ENCODE peak calls at places on chromosomes 4 and X, in five cellular contexts. Q, X, A, S and H are unnamed samples.

GRCh38 chr4:17206829-17207773 is 304.8 kb downstream of the QDPR start:
- DNase-seq in S (no peak), X (no peak), Q (no peak), A (no peak), H (no peak)

GRCh38 chr4:6854098-6854744 is 55.4 kb upstream of the TBC1D14 start:
- DNase-seq in A (no peak), X (no peak), S (no peak), Q (no peak), H (no peak)

GRCh38 chrX:68599256-68600152 is 48.0 kb upstream of the STARD8 start:
- DNase-seq in A (no peak), S (no peak), Q (no peak), X (no peak), H (peak)

GRCh38 chr4:186854256-186854655 is 130.6 kb upstream of the FAT1 start:
- DNase-seq in X (no peak), Q (no peak), A (no peak), S (no peak), H (no peak)

GRCh38 chrX:7076245-7076661 is 71.3 kb upstream of the STS start:
- DNase-seq in S (no peak), X (no peak), Q (no peak), A (no peak), H (no peak)

GRCh38 chrX:20461576-20461975 is 194.9 kb upstream of the RPS6KA3 start:
- DNase-seq in Q (no peak), A (no peak), S (peak), X (no peak), H (no peak)

GRCh38 chrX:39762266-39762841 is 335.4 kb downstream of the BCOR start:
- DNase-seq in X (no peak), A (no peak), S (no peak), Q (no peak), H (no peak)

GRCh38 chrX:8025705-8026104 is 98.5 kb upstream of the PNPLA4 start:
- DNase-seq in A (no peak), S (no peak), Q (no peak), X (no peak), H (no peak)

GRCh38 chrX:85941275-85941674 is 106.1 kb downstream of the CHM start:
- DNase-seq in A (no peak), S (no peak), X (no peak), Q (no peak), H (no peak)

GRCh38 chrX:154436597-154437397 is at the start of gene GDI1:
- DNase-seq in A (peak), X (no peak), S (peak), Q (peak), H (peak)

GRCh38 chrX:154004315-154004714 is 15.4 kb downstream of the IRAK1 start:
- DNase-seq in X (no peak), S (no peak), A (no peak), Q (no peak), H (no peak)

GRCh38 chrX:151563449-151563848 is at the start of gene PASD1:
- DNase-seq in Q (no peak), S (no peak), X (no peak), A (no peak), H (no peak)

GRCh38 chr4:159413252-159413941 is 310.5 kb downstream of the RAPGEF2 start:
- DNase-seq in Q (no peak), X (no peak), S (no peak), A (no peak), H (no peak)

GRCh38 chr4:86032476-86033022 is 327.3 kb downstream of the MAPK10 start:
- DNase-seq in X (no peak), Q (peak), A (no peak), S (peak), H (no peak)

GRCh38 chr4:174303687-174304086 is 20.0 kb downstream of the CEP44 start:
- DNase-seq in Q (no peak), S (no peak), X (no peak), A (no peak), H (no peak)

GRCh38 chr4:99205104-99205979 is 13.7 kb downstream of the ADH6 start:
- DNase-seq in A (no peak), X (no peak), S (peak), Q (no peak), H (no peak)

GRCh38 chr4:9894604-9895361 is 113.3 kb downstream of the DRD5 start:
- DNase-seq in S (no peak), X (no peak), A (no peak), Q (no peak), H (no peak)

GRCh38 chr4:99536148-99536728 is 25.4 kb downstream of the C4orf17 start:
- DNase-seq in A (no peak), Q (no peak), X (no peak), S (no peak), H (no peak)

GRCh38 chr4:18937746-18938145 is 916.2 kb upstream of the LCORL start:
- DNase-seq in X (no peak), Q (no peak), S (no peak), A (no peak), H (no peak)